ENCODE peak calls at places on chromosomes 16 and 17, in ten cellular contexts. B is HT1080; P is brain microvascular endothelial cell; M is T1000; U is sciatic nerve; L is WTC11; H is activated CD8-positive, alpha-beta memory T cell treated with anti-CD3 and anti-CD28 coated beads for 48 hours; J is cerebellum; O is T-cell; X is NCI-H2081. F is an unnamed sample.

GRCh38 chr16:85080923-85081498 is 31.3 kb downstream of the CIBAR2 start:
- DNase-seq in O (no peak), H (no peak), U (no peak), L (no peak), M (no peak), B (no peak), P (no peak), X (no peak), J (no peak), F (no peak)

GRCh38 chr16:20868890-20869289 is 31.3 kb downstream of the DCUN1D3 start:
- DNase-seq in L (no peak), U (peak), M (no peak), X (no peak), J (no peak), H (no peak), B (peak), P (no peak), O (no peak), F (no peak)

GRCh38 chr16:56609463-56609921 is 1.1 kb downstream of the MT2A start:
- DNase-seq in M (no peak), H (no peak), B (peak), X (peak), O (peak), J (no peak), U (peak), L (no peak), P (peak), F (no peak)

GRCh38 chr16:54926166-54926838 is 4.4 kb upstream of the IRX5 start:
- DNase-seq in J (no peak), M (no peak), P (no peak), B (peak), L (no peak), U (no peak), H (no peak), X (peak), O (no peak), F (no peak)

GRCh38 chr17:68849673-68850260 is 105.4 kb downstream of the ABCA8 start:
- DNase-seq in M (no peak), P (no peak), X (peak), U (no peak), B (no peak), L (no peak), J (no peak), H (no peak), O (no peak), F (no peak)

GRCh38 chr17:78779848-78780247 is 2.2 kb downstream of the CYTH1 start:
- DNase-seq in P (no peak), M (no peak), U (no peak), X (no peak), L (no peak), O (peak), B (no peak), J (no peak), H (no peak), F (no peak)

GRCh38 chr16:678858-679807 is 1.1 kb upstream of the STUB1 start:
- DNase-seq in J (peak), M (peak), U (peak), B (peak), H (no peak), L (peak), X (peak), P (no peak), O (peak), F (peak)

GRCh38 chr17:60817187-60817586 is 139.5 kb downstream of the BCAS3 start:
- DNase-seq in M (no peak), P (peak), J (no peak), H (no peak), O (no peak), X (no peak), U (no peak), B (peak), L (no peak), F (no peak)

GRCh38 chr17:30340957-30341356 is 7.1 kb upstream of the TMIGD1 start:
- DNase-seq in B (peak), U (no peak), H (no peak), O (no peak), J (no peak), M (no peak), X (no peak), L (no peak), P (no peak), F (no peak)

GRCh38 chr17:47694018-47694817 is at the start of gene TBKBP1:
- DNase-seq in J (peak), H (no peak), P (no peak), M (no peak), B (no peak), X (peak), L (peak), U (peak), O (peak), F (peak)

GRCh38 chr16:9159839-9160550 is 68.6 kb downstream of the HAPSTR1 start:
- DNase-seq in M (no peak), H (no peak), J (peak), X (peak), L (peak), B (peak), P (peak), U (peak), O (no peak), F (no peak)

GRCh38 chr16:1537763-1538289 is 4.4 kb downstream of the TMEM204 start:
- DNase-seq in H (no peak), M (no peak), J (no peak), U (no peak), B (no peak), O (peak), P (no peak), X (no peak), L (no peak), F (no peak)

GRCh38 chr17:58507123-58507634 is 7.3 kb downstream of the MTMR4 start:
- DNase-seq in B (no peak), P (peak), U (no peak), M (peak), L (no peak), O (no peak), J (no peak), H (no peak), X (no peak), F (no peak)

GRCh38 chr17:79943354-79944241 is 92.1 kb downstream of the TBC1D16 start:
- DNase-seq in X (no peak), P (no peak), O (no peak), B (no peak), U (peak), M (no peak), H (no peak), J (no peak), L (peak), F (no peak)

GRCh38 chr17:59764292-59764741 is 56.9 kb downstream of the VMP1 start:
- DNase-seq in B (no peak), H (no peak), L (no peak), P (no peak), O (no peak), U (no peak), J (no peak), M (no peak), X (no peak), F (no peak)

GRCh38 chr16:88687676-88688012 is 1.3 kb upstream of the SNAI3 start:
- DNase-seq in J (no peak), U (no peak), O (no peak), H (no peak), P (no peak), B (no peak), X (no peak), M (no peak), L (no peak), F (no peak)

GRCh38 chr17:57567278-57567677 is 177.8 kb downstream of the CCDC182 start:
- DNase-seq in P (no peak), L (no peak), B (no peak), H (no peak), X (peak), J (peak), M (no peak), O (no peak), U (no peak), F (no peak)

GRCh38 chr17:4947411-4948165 is 742 bp downstream of the PFN1 start:
- DNase-seq in M (no peak), U (peak), H (peak), J (peak), O (peak), B (peak), X (peak), P (peak), L (peak), F (peak)

GRCh38 chr16:4659363-4660353 is 33.7 kb upstream of the NUDT16L1 start:
- DNase-seq in M (no peak), B (no peak), L (no peak), U (no peak), J (no peak), X (no peak), P (no peak), H (no peak), O (no peak), F (no peak)

GRCh38 chr17:48721009-48721402 is 1.3 kb downstream of the PRAC1 start:
- DNase-seq in M (no peak), X (no peak), L (no peak), U (no peak), O (no peak), J (no peak), H (no peak), P (no peak), B (no peak), F (no peak)

GRCh38 chr16:26231647-26232046 is 539.9 kb downstream of the HS3ST4 start:
- DNase-seq in B (no peak), M (no peak), U (no peak), X (no peak), P (no peak), J (no peak), L (no peak), H (no peak), O (no peak), F (no peak)

GRCh38 chr16:81519298-81520150 is 74.9 kb downstream of the CMIP start:
- DNase-seq in L (no peak), P (no peak), X (no peak), H (no peak), B (no peak), M (no peak), O (no peak), J (no peak), U (no peak), F (no peak)

GRCh38 chr17:9192010-9192409 is 170.7 kb downstream of the NTN1 start:
- DNase-seq in H (no peak), J (no peak), U (no peak), L (no peak), X (peak), B (no peak), P (no peak), M (no peak), O (no peak), F (no peak)

GRCh38 chr16:886802-887731 is 83.7 kb downstream of the LMF1 start:
- DNase-seq in J (no peak), L (no peak), H (no peak), U (no peak), M (no peak), O (no peak), B (no peak), P (no peak), X (no peak), F (no peak)

GRCh38 chr17:49486012-49486641 is 9.0 kb upstream of the NGFR start:
- DNase-seq in J (no peak), L (peak), H (no peak), U (no peak), P (no peak), M (no peak), B (no peak), X (no peak), O (no peak), F (no peak)

GRCh38 chr17:68029512-68030215 is 5.9 kb upstream of the KPNA2 start:
- DNase-seq in B (no peak), O (no peak), P (no peak), X (no peak), H (no peak), J (no peak), M (no peak), U (peak), L (no peak), F (no peak)

GRCh38 chr17:17146791-17147406 is 59.2 kb downstream of the PLD6 start:
- DNase-seq in M (no peak), J (no peak), B (no peak), X (no peak), O (peak), L (peak), H (no peak), P (no peak), U (no peak), F (peak)

GRCh38 chr16:78503501-78504110 is 404.2 kb downstream of the WWOX start:
- DNase-seq in U (no peak), L (peak), P (peak), B (no peak), H (no peak), X (peak), O (peak), M (no peak), J (peak), F (peak)

GRCh38 chr17:64357191-64357981 is 33.3 kb downstream of the PECAM1 start:
- DNase-seq in H (no peak), O (no peak), L (no peak), X (no peak), U (peak), M (no peak), J (peak), P (peak), B (peak), F (no peak)

GRCh38 chr16:13083687-13084086 is 182.3 kb downstream of the SHISA9 start:
- DNase-seq in O (no peak), J (no peak), M (no peak), B (no peak), L (no peak), H (no peak), X (no peak), P (no peak), U (no peak), F (no peak)

GRCh38 chr17:19718613-19719364 is 2.4 kb upstream of the SLC47A2 start:
- DNase-seq in U (no peak), P (no peak), M (no peak), X (no peak), L (peak), O (no peak), B (peak), H (no peak), J (no peak), F (no peak)

GRCh38 chr16:8568231-8568617 is 22.1 kb downstream of the TMEM114 start:
- DNase-seq in B (no peak), J (no peak), M (no peak), H (no peak), X (no peak), P (no peak), U (no peak), O (no peak), L (no peak), F (no peak)

GRCh38 chr16:79826732-79827514 is 226.4 kb upstream of the MAF start:
- DNase-seq in B (no peak), L (no peak), U (no peak), O (no peak), H (no peak), P (no peak), J (no peak), M (no peak), X (no peak), F (no peak)

GRCh38 chr17:28953444-28954118 is 2.3 kb upstream of the PHF12 start:
- DNase-seq in U (peak), O (peak), M (no peak), B (peak), P (peak), L (peak), J (peak), H (no peak), X (peak), F (peak)

F was measured in activated naive CD4-positive, alpha-beta T cell treated with anti-CD3 and anti-CD28 coated beads, Interleukin-2, amount 50 U/mL, for 72 hours.